ENCODE peak calls at places on chromosomes 2 and 18, in nine cellular contexts. L is astrocyte of the hippocampus; K is foreskin fibroblast; W is C1 segment of cervical spinal cord; F is anterior cingulate cortex; N is foreskin keratinocyte; X is Right ventricle myocardium inferior; H is CD8-positive, alpha-beta T cell; U is AG04450. R is an unnamed sample.

GRCh38 chr2:233974530-233975071 is 57.4 kb downstream of the TRPM8 start:
- DNase-seq in L (peak; percentile 93), K (peak; percentile 98), W (no peak), F (no peak), N (peak; percentile 89), X (no peak), H (no peak), U (peak; percentile 85), R (peak; percentile 90)

GRCh38 chr2:100107911-100108647 is 34.3 kb downstream of the AFF3 start:
- DNase-seq in L (no peak), K (no peak), W (no peak), F (no peak), N (no peak), X (no peak), H (no peak), U (no peak), R (no peak)

GRCh38 chr18:44869533-44869932 is 188.8 kb downstream of the SETBP1 start:
- DNase-seq in L (no peak), K (no peak), W (no peak), F (no peak), N (no peak), X (no peak), H (no peak), U (no peak), R (no peak)

GRCh38 chr2:189570565-189570964 is 10.0 kb downstream of the SLC40A1 start:
- DNase-seq in L (peak; percentile 76), K (peak; percentile 43), W (no peak), F (no peak), N (peak; percentile 75), X (no peak), H (no peak), U (peak; percentile 59), R (peak; percentile 55)

GRCh38 chr2:112772322-112772721 is 7.9 kb upstream of the CKAP2L start:
- DNase-seq in L (no peak), K (no peak), W (no peak), F (no peak), N (no peak), X (no peak), H (no peak), U (no peak), R (no peak)

GRCh38 chr2:233234264-233234663 is 17.2 kb upstream of the ATG16L1 start:
- DNase-seq in L (no peak), K (no peak), W (no peak), F (no peak), N (no peak), X (no peak), H (no peak), U (no peak), R (no peak)

GRCh38 chr18:54878057-54878661 is 49.9 kb downstream of the RAB27B start:
- DNase-seq in L (peak; percentile 38), K (peak; percentile 19), W (no peak), F (no peak), N (no peak), X (no peak), H (no peak), U (no peak), R (no peak)

GRCh38 chr2:204060896-204061640 is 124.5 kb downstream of the ICOS start:
- DNase-seq in L (no peak), K (no peak), W (no peak), F (no peak), N (no peak), X (no peak), H (no peak), U (no peak), R (no peak)

GRCh38 chr18:75208055-75208835 is 694 bp downstream of the PTGR3 start:
- DNase-seq in L (peak; percentile 79), K (peak; percentile 74), W (no peak), F (no peak), N (peak; percentile 54), X (peak; percentile 86), H (peak; percentile 22), U (no peak), R (no peak)

GRCh38 chr18:46421973-46422551 is 235.0 kb downstream of the LOXHD1 start:
- DNase-seq in L (no peak), K (no peak), W (no peak), F (no peak), N (no peak), X (no peak), H (no peak), U (no peak), R (no peak)

GRCh38 chr2:227864161-227864756 is 7.2 kb upstream of the DAW1 start:
- DNase-seq in L (no peak), K (peak; percentile 68), W (no peak), F (no peak), N (no peak), X (no peak), H (no peak), U (no peak), R (no peak)

GRCh38 chr2:130186391-130186790 is 4.3 kb downstream of the MZT2B start:
- DNase-seq in L (peak; percentile 34), K (no peak), W (no peak), F (no peak), N (no peak), X (no peak), H (no peak), U (no peak), R (no peak)

GRCh38 chr2:127064642-127065250 is 42.2 kb downstream of the BIN1 start:
- DNase-seq in L (peak; percentile 98), K (peak; percentile 99), W (no peak), F (no peak), N (peak; percentile 90), X (peak; percentile 94), H (peak; percentile 39), U (peak; percentile 84), R (peak; percentile 84)

GRCh38 chr2:230384986-230385385 is 31.0 kb upstream of the SP100 start:
- DNase-seq in L (no peak), K (no peak), W (no peak), F (no peak), N (no peak), X (no peak), H (no peak), U (no peak), R (no peak)

GRCh38 chr2:75482398-75482797 is 78.3 kb downstream of the EVA1A start:
- DNase-seq in L (no peak), K (no peak), W (no peak), F (no peak), N (no peak), X (no peak), H (no peak), U (no peak), R (no peak)

GRCh38 chr2:108583903-108584520 is 49.7 kb downstream of the LIMS1 start:
- DNase-seq in L (peak; percentile 90), K (peak; percentile 89), W (peak; percentile 21), F (peak; percentile 4), N (peak; percentile 60), X (no peak), H (peak; percentile 30), U (no peak), R (no peak)

GRCh38 chr18:65235966-65236634 is 514.7 kb upstream of the CDH7 start:
- DNase-seq in L (peak; percentile 28), K (peak; percentile 23), W (no peak), F (no peak), N (peak; percentile 58), X (no peak), H (no peak), U (no peak), R (no peak)

GRCh38 chr18:10953672-10954071 is 195.7 kb downstream of the PIEZO2 start:
- DNase-seq in L (no peak), K (no peak), W (no peak), F (no peak), N (no peak), X (no peak), H (no peak), U (no peak), R (no peak)

GRCh38 chr2:145617906-145618305 is 1098.0 kb upstream of the ZEB2 start:
- DNase-seq in L (no peak), K (peak; percentile 52), W (no peak), F (no peak), N (peak; percentile 45), X (no peak), H (no peak), U (no peak), R (no peak)

GRCh38 chr2:69335291-69335690 is 51.7 kb downstream of the GFPT1 start:
- DNase-seq in L (no peak), K (no peak), W (no peak), F (no peak), N (no peak), X (no peak), H (no peak), U (no peak), R (no peak)

GRCh38 chr18:23191952-23192662 is 56.8 kb downstream of the CABLES1 start:
- DNase-seq in L (peak; percentile 77), K (peak; percentile 69), W (no peak), F (peak; percentile 11), N (peak; percentile 28), X (no peak), H (no peak), U (peak; percentile 72), R (no peak)

GRCh38 chr2:121579326-121579725 is 48.6 kb downstream of the RNU4ATAC start:
- DNase-seq in L (no peak), K (peak; percentile 47), W (no peak), F (no peak), N (peak; percentile 40), X (no peak), H (no peak), U (no peak), R (no peak)

GRCh38 chr2:25251461-25252273 is 83.3 kb upstream of the POMC start:
- DNase-seq in L (peak; percentile 71), K (peak; percentile 51), W (peak; percentile 65), F (no peak), N (peak; percentile 32), X (peak; percentile 77), H (no peak), U (no peak), R (no peak)

GRCh38 chr2:69770193-69770702 is 28.3 kb downstream of the ANXA4 start:
- DNase-seq in L (peak; percentile 86), K (peak; percentile 92), W (no peak), F (no peak), N (peak; percentile 85), X (no peak), H (peak; percentile 7), U (no peak), R (peak; percentile 76)

GRCh38 chr2:204705243-204705971 is 160.1 kb downstream of the PARD3B start:
- DNase-seq in L (peak; percentile 54), K (peak; percentile 7), W (no peak), F (no peak), N (peak; percentile 57), X (no peak), H (no peak), U (no peak), R (no peak)

GRCh38 chr2:16287831-16288230 is 347.5 kb downstream of the MYCN start:
- DNase-seq in L (no peak), K (no peak), W (no peak), F (no peak), N (no peak), X (no peak), H (no peak), U (no peak), R (no peak)

GRCh38 chr2:215950009-215950408 is 63.3 kb downstream of the MREG start:
- DNase-seq in L (peak; percentile 56), K (peak; percentile 70), W (no peak), F (no peak), N (peak; percentile 55), X (no peak), H (no peak), U (no peak), R (no peak)

GRCh38 chr2:36769106-36769505 is 72.6 kb downstream of the VIT start:
- DNase-seq in L (no peak), K (no peak), W (no peak), F (no peak), N (no peak), X (no peak), H (no peak), U (no peak), R (no peak)

GRCh38 chr2:368386-368785 is 80.5 kb upstream of the ALKAL2 start:
- DNase-seq in L (no peak), K (no peak), W (no peak), F (no peak), N (no peak), X (no peak), H (no peak), U (no peak), R (no peak)

GRCh38 chr2:36824281-36824680 is 127.8 kb downstream of the VIT start:
- DNase-seq in L (no peak), K (no peak), W (no peak), F (no peak), N (no peak), X (no peak), H (no peak), U (no peak), R (no peak)

R was measured in GM04503.